ENCODE peak calls at places on chromosomes 3 and 15, in nine cellular contexts. One of them, this sample, is unnamed.

GRCh38 chr15:66829551-66830131 is 127.6 kb downstream of the SMAD6 start:
- DNase-seq in left ventricle myocardium inferior: no peak
- DNase-seq in tibial nerve: no peak
- DNase-seq in lower leg skin: no peak
- DNase-seq in AG09309: no peak
- DNase-seq in foreskin fibroblast: no peak
- DNase-seq in bronchial epithelial cell: no peak
- DNase-seq in GM12865: no peak
- DNase-seq in psoas muscle: no peak
- DNase-seq in this sample: no peak

GRCh38 chr3:175479175-175479574 is 620.0 kb downstream of the NAALADL2 start:
- DNase-seq in left ventricle myocardium inferior: no peak
- DNase-seq in tibial nerve: no peak
- DNase-seq in lower leg skin: no peak
- DNase-seq in AG09309: no peak
- DNase-seq in foreskin fibroblast: no peak
- DNase-seq in bronchial epithelial cell: no peak
- DNase-seq in GM12865: no peak
- DNase-seq in psoas muscle: no peak
- DNase-seq in this sample: no peak

GRCh38 chr3:160641675-160642330 is 35.2 kb upstream of the ARL14 start:
- DNase-seq in left ventricle myocardium inferior: no peak
- DNase-seq in tibial nerve: no peak
- DNase-seq in lower leg skin: no peak
- DNase-seq in AG09309: peak
- DNase-seq in foreskin fibroblast: peak
- DNase-seq in bronchial epithelial cell: peak
- DNase-seq in GM12865: no peak
- DNase-seq in psoas muscle: no peak
- DNase-seq in this sample: peak

GRCh38 chr3:196274585-196274984 is 12.9 kb downstream of the PCYT1A start:
- DNase-seq in left ventricle myocardium inferior: no peak
- DNase-seq in tibial nerve: no peak
- DNase-seq in lower leg skin: no peak
- DNase-seq in AG09309: no peak
- DNase-seq in foreskin fibroblast: no peak
- DNase-seq in bronchial epithelial cell: peak
- DNase-seq in GM12865: peak
- DNase-seq in psoas muscle: no peak
- DNase-seq in this sample: no peak

GRCh38 chr15:24901409-24901808 is 53.4 kb upstream of the SNRPN start:
- DNase-seq in left ventricle myocardium inferior: no peak
- DNase-seq in tibial nerve: no peak
- DNase-seq in lower leg skin: no peak
- DNase-seq in AG09309: no peak
- DNase-seq in foreskin fibroblast: no peak
- DNase-seq in bronchial epithelial cell: no peak
- DNase-seq in GM12865: no peak
- DNase-seq in psoas muscle: no peak
- DNase-seq in this sample: no peak

GRCh38 chr15:82051664-82052063 is 5.8 kb upstream of the MEX3B start:
- DNase-seq in left ventricle myocardium inferior: peak
- DNase-seq in tibial nerve: no peak
- DNase-seq in lower leg skin: no peak
- DNase-seq in AG09309: no peak
- DNase-seq in foreskin fibroblast: no peak
- DNase-seq in bronchial epithelial cell: no peak
- DNase-seq in GM12865: no peak
- DNase-seq in psoas muscle: no peak
- DNase-seq in this sample: peak

GRCh38 chr3:123952844-123953520 is 8.0 kb downstream of the CCDC14 start:
- DNase-seq in left ventricle myocardium inferior: no peak
- DNase-seq in tibial nerve: no peak
- DNase-seq in lower leg skin: no peak
- DNase-seq in AG09309: no peak
- DNase-seq in foreskin fibroblast: no peak
- DNase-seq in bronchial epithelial cell: peak
- DNase-seq in GM12865: peak
- DNase-seq in psoas muscle: no peak
- DNase-seq in this sample: no peak

GRCh38 chr15:63430766-63431451 is 49.3 kb upstream of the CA12 start:
- DNase-seq in left ventricle myocardium inferior: no peak
- DNase-seq in tibial nerve: no peak
- DNase-seq in lower leg skin: no peak
- DNase-seq in AG09309: no peak
- DNase-seq in foreskin fibroblast: no peak
- DNase-seq in bronchial epithelial cell: no peak
- DNase-seq in GM12865: no peak
- DNase-seq in psoas muscle: no peak
- DNase-seq in this sample: peak

GRCh38 chr15:98560338-98560737 is 88.0 kb upstream of the IGF1R start:
- DNase-seq in left ventricle myocardium inferior: no peak
- DNase-seq in tibial nerve: no peak
- DNase-seq in lower leg skin: no peak
- DNase-seq in AG09309: no peak
- DNase-seq in foreskin fibroblast: no peak
- DNase-seq in bronchial epithelial cell: peak
- DNase-seq in GM12865: no peak
- DNase-seq in psoas muscle: no peak
- DNase-seq in this sample: no peak

GRCh38 chr3:47000198-47000815 is 20.8 kb downstream of the NBEAL2 start:
- DNase-seq in left ventricle myocardium inferior: no peak
- DNase-seq in tibial nerve: no peak
- DNase-seq in lower leg skin: no peak
- DNase-seq in AG09309: no peak
- DNase-seq in foreskin fibroblast: peak
- DNase-seq in bronchial epithelial cell: peak
- DNase-seq in GM12865: no peak
- DNase-seq in psoas muscle: peak
- DNase-seq in this sample: no peak

GRCh38 chr3:25664066-25664809 is 469 bp downstream of the TOP2B start:
- DNase-seq in left ventricle myocardium inferior: peak
- DNase-seq in tibial nerve: peak
- DNase-seq in lower leg skin: peak
- DNase-seq in AG09309: no peak
- DNase-seq in foreskin fibroblast: peak
- DNase-seq in bronchial epithelial cell: no peak
- DNase-seq in GM12865: no peak
- DNase-seq in psoas muscle: peak
- DNase-seq in this sample: peak

GRCh38 chr15:71314956-71315537 is 199.8 kb downstream of the THSD4 start:
- DNase-seq in left ventricle myocardium inferior: no peak
- DNase-seq in tibial nerve: no peak
- DNase-seq in lower leg skin: no peak
- DNase-seq in AG09309: no peak
- DNase-seq in foreskin fibroblast: no peak
- DNase-seq in bronchial epithelial cell: no peak
- DNase-seq in GM12865: no peak
- DNase-seq in psoas muscle: no peak
- DNase-seq in this sample: no peak

GRCh38 chr3:147405552-147406254 is 640 bp downstream of the ZIC4 start:
- DNase-seq in left ventricle myocardium inferior: no peak
- DNase-seq in tibial nerve: no peak
- DNase-seq in lower leg skin: no peak
- DNase-seq in AG09309: no peak
- DNase-seq in foreskin fibroblast: no peak
- DNase-seq in bronchial epithelial cell: no peak
- DNase-seq in GM12865: no peak
- DNase-seq in psoas muscle: no peak
- DNase-seq in this sample: no peak

GRCh38 chr3:15535757-15536156 is 14.3 kb upstream of the COLQ start:
- DNase-seq in left ventricle myocardium inferior: no peak
- DNase-seq in tibial nerve: no peak
- DNase-seq in lower leg skin: no peak
- DNase-seq in AG09309: no peak
- DNase-seq in foreskin fibroblast: no peak
- DNase-seq in bronchial epithelial cell: peak
- DNase-seq in GM12865: no peak
- DNase-seq in psoas muscle: no peak
- DNase-seq in this sample: no peak

GRCh38 chr15:93086791-93087190 is 2.2 kb downstream of the RGMA start:
- DNase-seq in left ventricle myocardium inferior: no peak
- DNase-seq in tibial nerve: no peak
- DNase-seq in lower leg skin: no peak
- DNase-seq in AG09309: no peak
- DNase-seq in foreskin fibroblast: no peak
- DNase-seq in bronchial epithelial cell: no peak
- DNase-seq in GM12865: no peak
- DNase-seq in psoas muscle: peak
- DNase-seq in this sample: no peak

GRCh38 chr3:171982829-171983228 is 56.5 kb upstream of the FNDC3B start:
- DNase-seq in left ventricle myocardium inferior: no peak
- DNase-seq in tibial nerve: no peak
- DNase-seq in lower leg skin: no peak
- DNase-seq in AG09309: no peak
- DNase-seq in foreskin fibroblast: peak
- DNase-seq in bronchial epithelial cell: peak
- DNase-seq in GM12865: no peak
- DNase-seq in psoas muscle: no peak
- DNase-seq in this sample: peak

GRCh38 chr3:108552267-108553159 is 36.7 kb downstream of the CIP2A start:
- DNase-seq in left ventricle myocardium inferior: no peak
- DNase-seq in tibial nerve: peak
- DNase-seq in lower leg skin: no peak
- DNase-seq in AG09309: peak
- DNase-seq in foreskin fibroblast: peak
- DNase-seq in bronchial epithelial cell: peak
- DNase-seq in GM12865: peak
- DNase-seq in psoas muscle: no peak
- DNase-seq in this sample: peak

GRCh38 chr3:6444888-6445658 is 415.8 kb upstream of the GRM7 start:
- DNase-seq in left ventricle myocardium inferior: no peak
- DNase-seq in tibial nerve: no peak
- DNase-seq in lower leg skin: no peak
- DNase-seq in AG09309: no peak
- DNase-seq in foreskin fibroblast: no peak
- DNase-seq in bronchial epithelial cell: no peak
- DNase-seq in GM12865: peak
- DNase-seq in psoas muscle: no peak
- DNase-seq in this sample: no peak

GRCh38 chr15:26983822-26984221 is 12.8 kb downstream of the GABRG3 start:
- DNase-seq in left ventricle myocardium inferior: no peak
- DNase-seq in tibial nerve: no peak
- DNase-seq in lower leg skin: no peak
- DNase-seq in AG09309: no peak
- DNase-seq in foreskin fibroblast: no peak
- DNase-seq in bronchial epithelial cell: no peak
- DNase-seq in GM12865: no peak
- DNase-seq in psoas muscle: no peak
- DNase-seq in this sample: no peak
- TF ChIP-seq CTCF in left ventricle myocardium inferior: no peak
- TF ChIP-seq CTCF in tibial nerve: no peak
- TF ChIP-seq CTCF in lower leg skin: no peak
- TF ChIP-seq CTCF in AG09309: no peak
- TF ChIP-seq CTCF in foreskin fibroblast: no peak
- TF ChIP-seq CTCF in bronchial epithelial cell: no peak
- TF ChIP-seq CTCF in GM12865: no peak
- TF ChIP-seq CTCF in psoas muscle: no peak
- TF ChIP-seq CTCF in this sample: no peak

GRCh38 chr15:48925714-48926223 is 38.0 kb downstream of the SHC4 start:
- DNase-seq in left ventricle myocardium inferior: no peak
- DNase-seq in tibial nerve: no peak
- DNase-seq in lower leg skin: no peak
- DNase-seq in AG09309: no peak
- DNase-seq in foreskin fibroblast: peak
- DNase-seq in bronchial epithelial cell: peak
- DNase-seq in GM12865: no peak
- DNase-seq in psoas muscle: no peak
- DNase-seq in this sample: peak
- H3K4me3 ChIP-seq in left ventricle myocardium inferior: no peak
- H3K4me3 ChIP-seq in tibial nerve: no peak
- H3K4me3 ChIP-seq in lower leg skin: no peak
- H3K4me3 ChIP-seq in AG09309: no peak
- H3K4me3 ChIP-seq in foreskin fibroblast: no peak
- H3K4me3 ChIP-seq in bronchial epithelial cell: no peak
- H3K4me3 ChIP-seq in GM12865: no peak
- H3K4me3 ChIP-seq in psoas muscle: no peak
- H3K4me3 ChIP-seq in this sample: no peak

DNA sequence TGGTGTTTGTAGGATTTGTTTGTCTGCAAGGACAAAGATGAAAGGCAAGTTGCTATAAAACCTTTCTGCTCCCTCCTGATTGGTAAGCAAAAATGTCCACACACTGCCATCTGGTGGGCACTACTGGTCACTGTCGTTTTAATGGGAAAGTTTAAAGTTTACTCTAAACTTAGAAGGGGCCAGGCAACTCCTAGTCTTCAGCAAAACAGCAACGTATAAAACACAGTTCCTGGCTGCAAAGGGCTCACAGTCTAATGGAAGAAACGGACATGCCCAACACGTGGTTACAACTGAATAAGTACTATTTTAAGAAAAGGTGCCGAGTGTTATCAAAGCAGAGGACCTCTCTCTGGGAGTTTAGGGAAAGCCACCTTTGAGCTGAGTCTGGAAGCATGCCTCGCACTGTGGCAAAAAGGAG is 23.7 kb upstream of the TPRG1 start:
- DNase-seq in left ventricle myocardium inferior: peak
- DNase-seq in tibial nerve: peak
- DNase-seq in lower leg skin: peak
- DNase-seq in AG09309: peak
- DNase-seq in foreskin fibroblast: peak
- DNase-seq in bronchial epithelial cell: peak
- DNase-seq in GM12865: peak
- DNase-seq in psoas muscle: peak
- DNase-seq in this sample: peak
- TF ChIP-seq CTCF in left ventricle myocardium inferior: peak
- TF ChIP-seq CTCF in tibial nerve: peak
- TF ChIP-seq CTCF in lower leg skin: peak
- TF ChIP-seq CTCF in AG09309: peak
- TF ChIP-seq CTCF in foreskin fibroblast: peak
- TF ChIP-seq CTCF in bronchial epithelial cell: peak
- TF ChIP-seq CTCF in GM12865: peak
- TF ChIP-seq CTCF in psoas muscle: peak
- TF ChIP-seq CTCF in this sample: peak

GRCh38 chr15:35857812-35858211 is 311.8 kb upstream of the DPH6 start:
- DNase-seq in left ventricle myocardium inferior: no peak
- DNase-seq in tibial nerve: no peak
- DNase-seq in lower leg skin: no peak
- DNase-seq in AG09309: no peak
- DNase-seq in foreskin fibroblast: no peak
- DNase-seq in bronchial epithelial cell: no peak
- DNase-seq in GM12865: no peak
- DNase-seq in psoas muscle: no peak
- DNase-seq in this sample: no peak

GRCh38 chr15:35851491-35851890 is 305.5 kb upstream of the DPH6 start:
- DNase-seq in left ventricle myocardium inferior: no peak
- DNase-seq in tibial nerve: no peak
- DNase-seq in lower leg skin: no peak
- DNase-seq in AG09309: no peak
- DNase-seq in foreskin fibroblast: no peak
- DNase-seq in bronchial epithelial cell: no peak
- DNase-seq in GM12865: no peak
- DNase-seq in psoas muscle: no peak
- DNase-seq in this sample: no peak

GRCh38 chr15:35854398-35854797 is 308.4 kb upstream of the DPH6 start:
- DNase-seq in left ventricle myocardium inferior: no peak
- DNase-seq in tibial nerve: no peak
- DNase-seq in lower leg skin: no peak
- DNase-seq in AG09309: no peak
- DNase-seq in foreskin fibroblast: no peak
- DNase-seq in bronchial epithelial cell: no peak
- DNase-seq in GM12865: no peak
- DNase-seq in psoas muscle: no peak
- DNase-seq in this sample: no peak

GRCh38 chr15:35850284-35850683 is 304.3 kb upstream of the DPH6 start:
- DNase-seq in left ventricle myocardium inferior: no peak
- DNase-seq in tibial nerve: no peak
- DNase-seq in lower leg skin: no peak
- DNase-seq in AG09309: no peak
- DNase-seq in foreskin fibroblast: no peak
- DNase-seq in bronchial epithelial cell: no peak
- DNase-seq in GM12865: no peak
- DNase-seq in psoas muscle: no peak
- DNase-seq in this sample: no peak

GRCh38 chr15:35852818-35853624 is 307.1 kb upstream of the DPH6 start:
- DNase-seq in left ventricle myocardium inferior: no peak
- DNase-seq in tibial nerve: no peak
- DNase-seq in lower leg skin: no peak
- DNase-seq in AG09309: peak
- DNase-seq in foreskin fibroblast: no peak
- DNase-seq in bronchial epithelial cell: no peak
- DNase-seq in GM12865: no peak
- DNase-seq in psoas muscle: no peak
- DNase-seq in this sample: no peak
- H3K4me3 ChIP-seq in left ventricle myocardium inferior: no peak
- H3K4me3 ChIP-seq in tibial nerve: no peak
- H3K4me3 ChIP-seq in lower leg skin: no peak
- H3K4me3 ChIP-seq in AG09309: no peak
- H3K4me3 ChIP-seq in foreskin fibroblast: no peak
- H3K4me3 ChIP-seq in bronchial epithelial cell: no peak
- H3K4me3 ChIP-seq in GM12865: no peak
- H3K4me3 ChIP-seq in psoas muscle: no peak
- H3K4me3 ChIP-seq in this sample: no peak

This sample was measured in fibroblast of the aortic adventitia.